ENCODE peak calls at places on chromosomes 7 and 10, in five cellular contexts. F, O, V, A and M are unnamed samples.

GRCh38 chr10:3866347-3866746 is 81.3 kb upstream of the KLF6 start:
- DNase-seq in F (no peak), O (no peak), V (no peak), A (no peak), M (no peak)

GRCh38 chr10:58642283-58642682 is 129.6 kb downstream of the BICC1 start:
- DNase-seq in F (no peak), O (no peak), V (no peak), A (no peak), M (no peak)

GRCh38 chr10:122126763-122127659 is 138.0 kb downstream of the TACC2 start:
- DNase-seq in F (no peak), O (no peak), V (no peak), A (no peak), M (peak)

GRCh38 chr10:70088299-70088698 is 35.7 kb downstream of the MACROH2A2 start:
- DNase-seq in F (no peak), O (no peak), V (no peak), A (no peak), M (no peak)

GRCh38 chr7:127758105-127758504 is 106.1 kb downstream of the SND1 start:
- DNase-seq in F (no peak), O (no peak), V (no peak), A (no peak), M (no peak)

GRCh38 chr10:79628083-79628482 is 17.3 kb downstream of the SFTPA1 start:
- DNase-seq in F (no peak), O (no peak), V (no peak), A (no peak), M (no peak)

GRCh38 chr10:69391158-69391557 is 25.6 kb downstream of the TACR2 start:
- DNase-seq in F (no peak), O (no peak), V (no peak), A (no peak), M (no peak)

GRCh38 chr7:159032310-159032709 is 112.4 kb downstream of the VIPR2 start:
- DNase-seq in F (no peak), O (no peak), V (no peak), A (no peak), M (no peak)

GRCh38 chr10:77799352-77799751 is 127.2 kb downstream of the DLG5 start:
- DNase-seq in F (no peak), O (no peak), V (no peak), A (no peak), M (no peak)

GRCh38 chr7:78345979-78346378 is 547.4 kb downstream of the PHTF2 start:
- DNase-seq in F (no peak), O (no peak), V (no peak), A (no peak), M (no peak)

GRCh38 chr7:135189221-135189662 is 18.7 kb upstream of the CYREN start:
- DNase-seq in F (no peak), O (no peak), V (no peak), A (no peak), M (no peak)

GRCh38 chr10:94358480-94358879 is 4.3 kb downstream of the NOC3L start:
- DNase-seq in F (no peak), O (no peak), V (no peak), A (peak), M (peak)

GRCh38 chr7:131045526-131045925 is 282.1 kb upstream of the MKLN1 start:
- DNase-seq in F (no peak), O (no peak), V (no peak), A (no peak), M (no peak)

GRCh38 chr10:127649642-127650041 is 87.3 kb upstream of the FOXI2 start:
- DNase-seq in F (no peak), O (no peak), V (no peak), A (no peak), M (no peak)

GRCh38 chr7:21944616-21945373 is 904 bp downstream of the CDCA7L start:
- DNase-seq in F (peak), O (no peak), V (peak), A (no peak), M (peak)

GRCh38 chr10:132869621-132870020 is 72.7 kb downstream of the CFAP46 start:
- DNase-seq in F (no peak), O (no peak), V (no peak), A (no peak), M (no peak)

GRCh38 chr7:497946-498655 is 21.5 kb downstream of the PDGFA start:
- DNase-seq in F (no peak), O (peak), V (no peak), A (no peak), M (no peak)

GRCh38 chr7:106190589-106191330 is 78.6 kb upstream of the SYPL1 start:
- DNase-seq in F (peak), O (no peak), V (no peak), A (no peak), M (no peak)

GRCh38 chr10:96765406-96766240 is 45.3 kb upstream of the PIK3AP1 start:
- DNase-seq in F (peak), O (no peak), V (peak), A (no peak), M (peak)

GRCh38 chr10:42933454-42934340 is 143.2 kb upstream of the RET start:
- DNase-seq in F (peak), O (no peak), V (no peak), A (no peak), M (peak)

GRCh38 chr10:89224697-89225443 is 17.8 kb upstream of the CH25H start:
- DNase-seq in F (no peak), O (no peak), V (no peak), A (no peak), M (no peak)

GRCh38 chr7:20928022-20928421 is 141.3 kb upstream of the SP8 start:
- DNase-seq in F (no peak), O (no peak), V (no peak), A (no peak), M (no peak)

GRCh38 chr10:72014197-72014596 is 50.0 kb downstream of the CHST3 start:
- DNase-seq in F (no peak), O (no peak), V (no peak), A (no peak), M (no peak)

GRCh38 chr7:129225931-129226572 is 1.2 kb downstream of the AHCYL2 start:
- DNase-seq in F (no peak), O (no peak), V (no peak), A (no peak), M (no peak)

GRCh38 chr10:14952851-14953451 is 945 bp downstream of the DCLRE1C start:
- DNase-seq in F (no peak), O (no peak), V (no peak), A (no peak), M (peak)

GRCh38 chr7:142412551-142413193 is 154.8 kb upstream of the PRSS58 start:
- DNase-seq in F (no peak), O (no peak), V (no peak), A (peak), M (peak)

GRCh38 chr7:5526190-5527037 is 102.8 kb upstream of the TNRC18 start:
- DNase-seq in F (peak), O (peak), V (no peak), A (no peak), M (peak)

GRCh38 chr10:58919927-58920654 is 256.4 kb upstream of the PHYHIPL start:
- DNase-seq in F (peak), O (no peak), V (no peak), A (peak), M (peak)